ENCODE peak calls at places on chromosomes 6 and 20, in eight cellular contexts. A, Z, T, O, G, M, Q and N are unnamed samples.

GRCh38 chr6:161076211-161076677 is 84.7 kb downstream of the MAP3K4 start:
- DNase-seq in Q (no peak), A (no peak), Z (peak; percentile 32), O (no peak), T (no peak), M (no peak), G (no peak), N (no peak)

GRCh38 chr6:2611092-2611491 is 139.6 kb downstream of the MYLK4 start:
- DNase-seq in M (no peak), Z (no peak), G (no peak), A (peak; percentile 17), O (no peak), Q (no peak), T (peak; percentile 26), N (no peak)

GRCh38 chr6:53979468-53980067 is 131.7 kb upstream of the MLIP start:
- DNase-seq in M (peak; percentile 30), G (peak; percentile 54), A (no peak), Z (no peak), Q (no peak), T (peak; percentile 64), O (peak; percentile 61), N (no peak)

GRCh38 chr20:25540273-25540672 is 45.1 kb downstream of the NINL start:
- DNase-seq in Q (no peak), T (no peak), O (no peak), A (peak; percentile 14), Z (no peak), G (peak; percentile 56), M (peak; percentile 57), N (no peak)

GRCh38 chr6:126526547-126526946 is 186.6 kb downstream of the CENPW start:
- DNase-seq in Q (no peak), O (no peak), Z (no peak), M (no peak), A (no peak), T (no peak), G (no peak), N (no peak)

GRCh38 chr6:144725731-144726522 is 440.8 kb downstream of the UTRN start:
- DNase-seq in A (peak; percentile 53), Q (no peak), M (no peak), G (peak; percentile 32), Z (peak; percentile 32), T (no peak), O (no peak), N (peak; percentile 25)

GRCh38 chr6:134182528-134182927 is 130.1 kb upstream of the SLC2A12 start:
- DNase-seq in G (no peak), M (no peak), A (no peak), O (no peak), Q (no peak), Z (no peak), T (no peak), N (no peak)

GRCh38 chr20:47669157-47669425 is 116.2 kb downstream of the SULF2 start:
- DNase-seq in Z (no peak), Q (no peak), T (no peak), A (no peak), O (no peak), G (no peak), M (no peak), N (no peak)

GRCh38 chr6:23524556-23524955 is 601.5 kb upstream of the NRSN1 start:
- DNase-seq in M (no peak), O (no peak), Q (no peak), T (no peak), Z (no peak), G (no peak), A (no peak), N (no peak)

GRCh38 chr6:14038636-14039035 is 78.9 kb upstream of the CD83 start:
- DNase-seq in Z (no peak), Q (no peak), T (no peak), O (peak; percentile 67), M (no peak), G (no peak), A (no peak), N (peak; percentile 46)

GRCh38 chr20:17765584-17765983 is 65.8 kb downstream of the BANF2 start:
- DNase-seq in A (no peak), T (no peak), Z (no peak), Q (no peak), G (no peak), M (no peak), O (no peak), N (no peak)

GRCh38 chr6:85452441-85452881 is 2.6 kb downstream of the NT5E start:
- DNase-seq in A (no peak), G (no peak), T (peak; percentile 19), Z (no peak), M (no peak), O (peak; percentile 93), Q (no peak), N (peak; percentile 80)
- H3K4me3 ChIP-seq in A (peak overlapping the region; percentile 71), G (peak overlapping the region; percentile 91), T (peak overlapping the region; percentile 86), Z (peak overlapping the region; percentile 65), M (no peak overlapping the region), O (peak overlapping the region; percentile 97), Q (peak overlapping the region; percentile 69), N (peak overlapping the region; percentile 74)

GRCh38 chr6:12569646-12570045 is 146.9 kb upstream of the PHACTR1 start:
- DNase-seq in A (no peak), T (no peak), Z (no peak), Q (no peak), G (no peak), O (no peak), M (no peak), N (no peak)

GRCh38 chr6:12570461-12571030 is 146.0 kb upstream of the PHACTR1 start:
- DNase-seq in Z (no peak), M (no peak), Q (no peak), T (peak; percentile 59), O (peak; percentile 59), G (no peak), A (peak; percentile 56), N (no peak)

GRCh38 chr6:12577124-12577845 is 139.3 kb upstream of the PHACTR1 start:
- DNase-seq in A (no peak), Q (no peak), M (no peak), Z (no peak), G (no peak), T (no peak), O (peak; percentile 64), N (no peak)

GRCh38 chr6:12576389-12576788 is 140.2 kb upstream of the PHACTR1 start:
- DNase-seq in M (no peak), T (peak; percentile 80), Z (no peak), O (peak; percentile 58), Q (no peak), A (peak; percentile 66), G (no peak), N (peak; percentile 19)

DNA sequence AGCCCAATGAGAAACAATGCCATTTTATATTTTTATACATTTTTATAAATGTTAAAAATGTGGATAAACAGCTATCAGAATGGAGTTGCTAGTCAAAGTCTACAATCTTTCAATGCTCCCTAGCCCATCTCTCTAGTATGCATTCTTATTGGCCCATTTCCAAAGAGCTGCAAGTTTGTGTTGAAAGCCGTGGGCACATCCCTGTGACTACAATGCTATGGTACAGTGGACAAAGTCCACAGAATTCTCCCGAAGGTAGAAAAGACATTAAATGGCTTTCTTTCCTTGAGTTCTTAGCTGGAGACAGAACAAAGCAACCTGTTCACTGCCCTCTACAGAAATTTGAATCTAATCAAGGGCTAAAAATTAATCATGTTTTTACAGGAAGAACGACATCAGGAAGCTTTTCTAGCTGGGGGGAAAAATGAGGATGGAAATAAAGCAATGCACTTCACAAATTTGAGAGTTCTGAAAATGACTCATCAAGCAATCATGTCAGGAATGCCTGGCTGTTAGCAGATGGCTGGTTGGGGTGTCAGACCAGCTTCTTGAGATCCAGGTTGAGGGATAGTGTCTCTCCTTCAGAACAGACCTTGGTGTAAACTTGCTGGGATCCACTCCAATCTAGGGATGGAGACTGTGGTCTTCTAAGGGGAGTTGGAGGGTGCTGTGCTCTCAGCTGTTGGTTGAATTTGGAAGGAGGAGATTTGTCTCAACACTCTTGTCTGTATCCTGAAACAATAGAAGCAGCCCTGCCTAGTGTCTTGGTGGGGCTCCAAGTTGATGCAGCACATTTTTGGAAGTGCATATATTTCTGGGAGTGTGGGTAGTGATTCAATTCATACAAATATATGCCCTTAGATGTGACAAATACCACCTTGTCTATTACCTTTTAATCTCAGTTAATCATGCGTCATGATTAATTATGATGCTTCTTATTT is 143.4 kb upstream of the PHACTR1 start:
- DNase-seq in T (peak; percentile 92), Q (no peak), G (no peak), A (peak; percentile 60), Z (no peak), M (no peak), O (peak; percentile 79), N (peak; percentile 30)
- H3K4me3 ChIP-seq in T (peak overlapping the region; percentile 13), Q (no peak overlapping the region), G (no peak overlapping the region), A (no peak overlapping the region), Z (no peak overlapping the region), M (no peak overlapping the region), O (no peak overlapping the region), N (no peak overlapping the region)

GRCh38 chr20:4150095-4150492 is 134.7 kb upstream of the RNF24 start:
- DNase-seq in O (peak; percentile 64), Z (no peak), Q (no peak), T (peak; percentile 21), G (no peak), M (peak; percentile 70), A (no peak), N (no peak)
- H3K4me3 ChIP-seq in O (peak overlapping the region; percentile 70), Z (no peak overlapping the region), Q (peak overlapping the region; percentile 82), T (no peak overlapping the region), G (no peak overlapping the region), M (peak overlapping the region; percentile 68), A (peak overlapping the region; percentile 66), N (peak overlapping the region; percentile 78)

DNA sequence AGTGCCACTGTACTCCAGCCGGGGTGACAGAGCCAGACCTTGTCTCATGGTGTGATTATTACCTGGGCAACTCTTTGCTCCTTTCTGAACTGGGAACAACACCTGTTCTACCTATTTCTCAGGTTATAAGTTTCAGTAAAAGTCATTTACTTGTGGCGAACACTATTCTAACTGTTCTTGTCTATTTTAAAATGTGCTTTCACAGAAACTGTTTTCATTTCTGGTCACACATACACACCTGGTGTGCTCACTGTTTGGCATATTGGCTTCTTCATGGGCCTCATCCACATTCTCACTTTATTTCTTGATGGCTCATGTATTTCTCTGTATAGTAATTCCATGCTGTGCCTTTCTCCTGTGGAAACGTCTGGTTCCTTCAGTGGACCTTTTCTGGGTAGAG is 30.5 kb upstream of the XRN2 start:
- DNase-seq in A (no peak), M (no peak), O (no peak), G (peak; percentile 29), Z (no peak), T (no peak), Q (no peak), N (no peak)
- H3K4me3 ChIP-seq in A (no peak overlapping the region), M (no peak overlapping the region), O (no peak overlapping the region), G (no peak overlapping the region), Z (no peak overlapping the region), T (no peak overlapping the region), Q (no peak overlapping the region), N (no peak overlapping the region)

DNA sequence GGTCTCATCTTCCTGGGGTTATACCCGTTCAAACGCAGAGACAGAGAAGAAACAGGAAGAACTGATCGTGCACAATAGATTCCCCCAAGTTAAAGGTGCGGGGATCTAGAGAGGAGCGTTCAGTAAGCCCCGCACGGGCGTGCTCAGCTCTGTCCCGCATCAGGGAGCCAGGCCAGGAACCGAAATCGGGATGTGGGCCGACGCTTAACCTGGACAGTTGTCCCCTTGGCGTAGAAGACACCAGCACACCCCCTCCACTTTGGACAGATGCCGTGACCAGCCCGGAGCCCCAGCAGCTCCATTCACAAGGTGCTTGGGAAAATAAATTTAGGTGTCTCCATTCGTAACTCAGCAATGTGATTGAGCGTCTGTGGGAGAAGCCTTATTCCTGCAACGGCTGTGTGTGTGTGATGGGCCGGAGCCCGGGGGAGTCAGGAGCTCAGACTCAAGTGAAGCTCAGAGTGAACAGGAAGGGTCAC is 24.0 kb upstream of the GATA5 start:
- DNase-seq in M (no peak), O (no peak), G (no peak), A (no peak), Q (no peak), Z (peak; percentile 14), T (no peak), N (no peak)
- H3K4me3 ChIP-seq in M (no peak overlapping the region), O (no peak overlapping the region), G (no peak overlapping the region), A (no peak overlapping the region), Q (no peak overlapping the region), Z (no peak overlapping the region), T (no peak overlapping the region), N (no peak overlapping the region)